ENCODE peak calls at places on chromosomes 3 and 15, in five cellular contexts. O is IMR-90, B is adrenal gland, C is Peyer's patch, D is body of pancreas. L is an unnamed sample.

GRCh38 chr15:43939070-43939469 is 112.3 kb downstream of the WDR76 start:
- DNase-seq in B (no peak), C (no peak), D (no peak), O (peak; percentile 33), L (no peak)

GRCh38 chr3:133474251-133474801 is 74.5 kb downstream of the BFSP2 start:
- DNase-seq in B (peak; percentile 22), C (peak; percentile 61), O (peak; percentile 89), D (no peak), L (peak; percentile 90)

GRCh38 chr3:182258538-182259177 is 534.6 kb upstream of the ATP11B start:
- DNase-seq in O (no peak), D (no peak), B (no peak), C (no peak), L (no peak)

GRCh38 chr3:72839057-72839456 is 9.2 kb downstream of the SHQ1 start:
- DNase-seq in B (no peak), O (no peak), C (no peak), D (no peak), L (no peak)

GRCh38 chr3:72657666-72658065 is 190.6 kb downstream of the SHQ1 start:
- DNase-seq in O (no peak), D (no peak), B (no peak), C (no peak), L (no peak)

GRCh38 chr3:154657265-154657664 is 227.3 kb upstream of the GPR149 start:
- DNase-seq in O (no peak), D (no peak), C (no peak), B (no peak), L (no peak)

GRCh38 chr3:55402886-55403605 is 84.1 kb downstream of the WNT5A start:
- DNase-seq in D (no peak), C (no peak), B (no peak), O (peak; percentile 66), L (no peak)

GRCh38 chr15:66387176-66388056 is 704 bp downstream of the MAP2K1 start:
- DNase-seq in C (peak; percentile 76), O (peak; percentile 83), B (peak; percentile 85), D (peak; percentile 73), L (peak; percentile 20)

GRCh38 chr3:150237490-150237889 is 170.6 kb upstream of the TSC22D2 start:
- DNase-seq in O (peak; percentile 73), C (no peak), D (no peak), B (peak; percentile 90), L (no peak)

GRCh38 chr3:182327196-182327681 is 466.1 kb upstream of the ATP11B start:
- DNase-seq in C (no peak), D (no peak), B (no peak), O (no peak), L (no peak)

GRCh38 chr3:9179826-9180763 is 69.4 kb downstream of the SRGAP3 start:
- DNase-seq in B (no peak), O (no peak), D (no peak), C (no peak), L (no peak)

GRCh38 chr3:56976666-56977560 is 83.6 kb upstream of the SPATA12 start:
- DNase-seq in B (peak; percentile 79), O (peak; percentile 67), C (no peak), D (no peak), L (no peak)

GRCh38 chr3:149235599-149236424 is 14.2 kb upstream of the CP start:
- DNase-seq in D (no peak), O (no peak), C (no peak), B (no peak), L (no peak)

GRCh38 chr3:171809513-171810277 is 588 bp downstream of the PLD1 start:
- DNase-seq in O (peak; percentile 95), C (peak; percentile 75), B (peak; percentile 89), D (peak; percentile 76), L (peak; percentile 96)

GRCh38 chr3:53970656-53971055 is 79.0 kb upstream of the SELENOK start:
- DNase-seq in B (no peak), C (no peak), D (no peak), O (no peak), L (no peak)

GRCh38 chr3:177104299-177104992 is 92.8 kb downstream of the TBL1XR1 start:
- DNase-seq in O (no peak), B (no peak), D (no peak), C (no peak), L (no peak)

GRCh38 chr3:160106905-160107861 is 118.0 kb upstream of the C3orf80 start:
- DNase-seq in C (peak; percentile 59), O (no peak), B (no peak), D (peak; percentile 61), L (no peak)

GRCh38 chr3:42960282-42960681 is 18.8 kb upstream of the GASK1A start:
- DNase-seq in B (no peak), C (no peak), D (no peak), O (peak; percentile 4), L (no peak)

GRCh38 chr3:46509661-46510187 is 11.9 kb downstream of the RTP3 start:
- DNase-seq in O (no peak), C (no peak), B (no peak), D (no peak), L (peak; percentile 43)

GRCh38 chr3:119558528-119559339 is 680 bp downstream of the CD80 start:
- DNase-seq in C (no peak), D (no peak), B (no peak), O (no peak), L (no peak)

GRCh38 chr3:119557874-119558264 is 1.5 kb downstream of the CD80 start:
- DNase-seq in D (no peak), B (no peak), O (no peak), C (no peak), L (no peak)

GRCh38 chr3:119560160-119560559 is 746 bp upstream of the CD80 start:
- DNase-seq in D (no peak), O (no peak), C (no peak), B (no peak), L (no peak)

GRCh38 chr3:119559441-119559963 is at the start of gene CD80:
- DNase-seq in O (peak; percentile 38), B (peak; percentile 51), D (peak; percentile 79), C (peak; percentile 91), L (no peak)

DNA sequence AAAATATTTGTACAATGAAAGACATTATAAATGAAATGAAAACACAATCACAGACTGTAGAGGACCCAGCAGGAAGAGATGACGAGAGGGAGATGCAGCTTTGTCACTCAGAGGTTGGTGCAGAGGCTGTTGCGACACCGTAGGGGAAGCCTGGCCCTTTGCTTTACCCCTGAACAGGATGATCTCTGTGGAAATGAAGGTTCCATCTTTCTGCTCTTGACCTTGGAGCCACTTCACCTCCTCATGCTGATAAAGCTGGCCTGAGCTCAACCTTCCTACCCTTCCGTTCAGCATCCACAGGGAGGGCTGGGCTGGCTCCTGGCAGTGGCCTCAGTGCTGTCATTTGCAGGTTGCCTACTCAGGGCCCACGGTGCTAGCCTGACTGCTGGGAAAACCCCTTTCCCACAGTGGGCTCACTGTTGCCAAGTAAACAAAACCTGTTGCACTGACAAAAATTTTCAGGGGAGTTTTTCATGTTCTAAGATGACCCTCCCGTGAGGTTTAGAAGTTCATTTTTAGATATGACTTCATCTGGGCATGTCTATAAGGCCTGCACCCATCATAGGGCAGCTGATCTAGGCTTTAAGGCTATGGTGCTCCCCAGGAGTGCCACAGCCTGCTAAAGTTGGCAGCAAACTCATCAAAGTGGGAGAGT is 3.0 kb upstream of the CD80 start:
- DNase-seq in D (no peak), O (no peak), B (no peak), C (no peak), L (no peak)
- TF ChIP-seq POLR2A in D (no peak), O (no peak), B (no peak), C (no peak), L (no peak)

GRCh38 chr15:58933311-58934113 is at the start of gene SLTM:
- DNase-seq in B (peak; percentile 94), O (peak; percentile 95), C (peak; percentile 97), D (peak; percentile 96), L (peak; percentile 87)
- TF ChIP-seq CTCF in B (peak; percentile 7), O (no peak), C (peak; percentile 14), D (no peak), L (no peak)

GRCh38 chr3:194672876-194673275 is 885 bp upstream of the LSG1 start:
- DNase-seq in B (no peak), D (no peak), C (no peak), O (no peak), L (no peak)
- H3K4me3 ChIP-seq in B (no peak overlapping the region), D (no peak overlapping the region), C (peak overlapping the region; percentile 70), O (peak overlapping the region; percentile 87), L (peak overlapping the region; percentile 20)

GRCh38 chr3:128497305-128498126 is 4.5 kb upstream of the GATA2 start:
- DNase-seq in C (peak; percentile 68), B (peak; percentile 72), O (no peak), D (peak; percentile 86), L (peak; percentile 49)
- TF ChIP-seq POLR2A in C (no peak), B (no peak), O (no peak), D (peak; percentile 10), L (no peak)

GRCh38 chr15:73941044-73941443 is 14.8 kb downstream of the LOXL1 start:
- DNase-seq in B (no peak), O (peak; percentile 97), D (no peak), C (no peak), L (no peak)

GRCh38 chr15:73941871-73942635 is 15.8 kb downstream of the LOXL1 start:
- DNase-seq in B (no peak), C (no peak), D (no peak), O (no peak), L (no peak)

GRCh38 chr15:73939138-73939537 is 12.9 kb downstream of the LOXL1 start:
- DNase-seq in B (no peak), O (no peak), C (no peak), D (no peak), L (no peak)

GRCh38 chr15:73941449-73941848 is 15.2 kb downstream of the LOXL1 start:
- DNase-seq in C (no peak), D (no peak), O (no peak), B (no peak), L (no peak)

DNA sequence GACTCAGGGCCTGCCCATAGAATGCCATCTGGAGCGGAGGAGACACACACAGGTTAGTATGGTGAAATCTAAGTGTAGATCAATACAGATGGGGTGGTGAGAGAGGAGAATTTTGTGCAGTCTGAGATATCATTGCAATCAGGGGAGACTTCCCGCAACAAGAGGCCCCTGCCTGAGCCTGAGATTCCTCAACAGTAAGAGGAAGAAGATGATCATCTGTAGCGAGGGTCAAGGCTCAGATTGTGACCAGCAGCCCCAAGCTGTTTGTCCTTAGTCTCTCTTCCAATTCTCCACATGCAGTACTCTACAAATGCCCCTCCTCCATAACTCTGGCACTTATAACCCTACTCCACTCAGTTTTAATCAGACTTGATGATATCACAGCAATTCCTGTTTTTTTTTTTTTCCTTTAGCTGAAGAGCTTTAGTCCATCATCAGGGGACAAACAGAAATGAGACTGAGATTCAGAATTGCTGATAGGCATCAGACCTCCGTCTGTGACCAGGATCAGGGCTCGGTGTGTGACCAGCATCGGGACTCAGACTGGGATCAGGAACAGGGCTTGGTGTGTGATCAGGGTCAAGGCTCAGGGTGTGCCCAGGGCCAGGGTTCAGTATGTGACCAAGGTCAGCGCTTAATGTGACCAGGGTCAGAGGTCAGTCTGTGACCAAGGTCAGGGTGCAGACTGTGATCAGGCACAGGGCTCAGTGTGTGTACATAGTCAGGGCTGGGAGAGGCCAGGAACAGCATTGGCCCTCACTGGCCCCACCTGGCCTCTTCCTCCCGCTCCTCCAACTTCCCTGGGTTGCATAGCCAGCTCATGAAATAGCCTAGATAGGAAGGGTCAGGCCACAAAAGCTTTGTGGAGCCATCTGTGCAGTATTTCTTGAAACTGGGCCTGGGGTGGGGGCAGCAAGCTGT is 14.1 kb downstream of the LOXL1 start:
- DNase-seq in D (no peak), C (no peak), O (no peak), B (no peak), L (no peak)
- TF ChIP-seq CTCF in D (no peak), C (no peak), O (no peak), B (no peak), L (no peak)

GRCh38 chr3:108124337-108125150 is 33.7 kb upstream of the CD47 start:
- DNase-seq in B (no peak), D (no peak), O (no peak), C (peak; percentile 80), L (no peak)
- H3K4me3 ChIP-seq in B (no peak overlapping the region), D (no peak overlapping the region), O (no peak overlapping the region), C (peak overlapping the region; percentile 11), L (no peak overlapping the region)

GRCh38 chr3:30940740-30941139 is 46.3 kb upstream of the GADL1 start:
- DNase-seq in C (no peak), O (no peak), D (no peak), B (no peak), L (no peak)
- TF ChIP-seq POLR2A in C (no peak), O (no peak), D (no peak), B (no peak), L (no peak)